ENCODE peak calls at places on chromosomes 2 and 18, in four cellular contexts. F is lower lobe of right lung; Y is GM12865; G is CD8-positive, alpha-beta T cell. I is an unnamed sample.
A peak's percentile ranks its signal among the peaks of the same experiment; 100 is the strongest.

GRCh38 chr2:85011098-85011497 is 40.1 kb downstream of the KCMF1 start:
- DNase-seq in Y (peak; percentile 6), F (no peak), G (no peak), I (no peak)

GRCh38 chr2:149741646-149742045 is 154.1 kb upstream of the MMADHC start:
- DNase-seq in F (no peak), Y (no peak), G (no peak), I (no peak)

GRCh38 chr2:85936421-85937068 is 47.8 kb upstream of the ST3GAL5 start:
- DNase-seq in Y (no peak), F (peak; percentile 65), G (no peak), I (peak; percentile 79)

GRCh38 chr2:176595986-176596385 is 326.7 kb downstream of the MTX2 start:
- DNase-seq in F (no peak), Y (no peak), G (no peak), I (no peak)

GRCh38 chr2:205766765-205767359 is 84.6 kb downstream of the NRP2 start:
- DNase-seq in G (peak; percentile 55), F (peak; percentile 69), Y (peak; percentile 59), I (no peak)

GRCh38 chr18:8339958-8340357 is 269.3 kb upstream of the RAB12 start:
- DNase-seq in Y (no peak), G (no peak), F (no peak), I (no peak)

GRCh38 chr2:6421094-6421493 is 444.6 kb downstream of the CMPK2 start:
- DNase-seq in Y (no peak), G (no peak), F (no peak), I (no peak)

GRCh38 chr18:702957-703659 is 9.3 kb downstream of the ENOSF1 start:
- DNase-seq in F (no peak), G (no peak), Y (no peak), I (no peak)

GRCh38 chr2:149080964-149081363 is 42.5 kb downstream of the LYPD6B start:
- DNase-seq in F (no peak), G (no peak), Y (no peak), I (no peak)

GRCh38 chr2:109128466-109129355 is at the start of gene SH3RF3:
- DNase-seq in Y (peak; percentile 39), G (peak; percentile 26), F (peak; percentile 69), I (peak; percentile 89)

GRCh38 chr2:241739651-241740050 is 5.2 kb downstream of the D2HGDH start:
- DNase-seq in F (no peak), Y (peak; percentile 62), G (peak; percentile 27), I (no peak)

GRCh38 chr2:153935511-153935910 is 63.8 kb downstream of the GALNT13 start:
- DNase-seq in Y (no peak), G (no peak), F (no peak), I (no peak)

GRCh38 chr2:238440331-238440730 is 13.6 kb downstream of the ASB1 start:
- DNase-seq in G (no peak), F (no peak), Y (no peak), I (no peak)
- H3K4me3 ChIP-seq in G (no peak overlapping the region), F (no peak overlapping the region), Y (no peak overlapping the region), I (no peak overlapping the region)

GRCh38 chr2:73995810-73996209 is 11.1 kb downstream of the TET3 start:
- DNase-seq in G (no peak), F (no peak), Y (no peak), I (no peak)
- TF ChIP-seq CTCF in G (no peak), F (no peak), Y (peak; percentile 4), I (no peak)

GRCh38 chr2:54331095-54331835 is 75.2 kb upstream of the TSPYL6 start:
- DNase-seq in Y (peak; percentile 14), F (no peak), G (no peak), I (no peak)
- H3K4me3 ChIP-seq in Y (peak overlapping the region; percentile 40), F (peak overlapping the region; percentile 61), G (peak overlapping the region; percentile 64), I (peak overlapping the region; percentile 87)

GRCh38 chr2:74507145-74507925 is at the start of gene PCGF1:
- DNase-seq in Y (peak; percentile 98), F (peak; percentile 99), G (peak; percentile 100), I (peak; percentile 100)
- TF ChIP-seq CTCF in Y (peak; percentile 73), F (peak; percentile 44), G (peak; percentile 3), I (peak; percentile 24)

GRCh38 chr18:44450220-44450619 is 230.5 kb upstream of the SETBP1 start:
- DNase-seq in Y (no peak), F (no peak), G (no peak), I (no peak)
- H3K4me3 ChIP-seq in Y (no peak overlapping the region), F (no peak overlapping the region), G (no peak overlapping the region), I (no peak overlapping the region)

GRCh38 chr2:119719261-119719627 is 40.2 kb downstream of the TMEM177 start:
- DNase-seq in G (no peak), Y (no peak), F (no peak), I (no peak)

GRCh38 chr2:119723121-119723635 is 36.5 kb upstream of the PTPN4 start:
- DNase-seq in F (no peak), G (no peak), Y (no peak), I (no peak)

GRCh38 chr2:119721904-119722303 is 37.8 kb upstream of the PTPN4 start:
- DNase-seq in Y (no peak), F (no peak), G (no peak), I (no peak)

GRCh38 chr2:119721043-119721442 is 38.7 kb upstream of the PTPN4 start:
- DNase-seq in G (no peak), Y (no peak), F (no peak), I (no peak)

GRCh38 chr2:119721462-119721861 is 38.3 kb upstream of the PTPN4 start:
- DNase-seq in F (no peak), Y (no peak), G (no peak), I (no peak)
- TF ChIP-seq CTCF in F (no peak), Y (no peak), G (no peak), I (no peak)

I was measured in kidney.